ENCODE peak calls at places on chromosomes 2 and 18, in nine cellular contexts. C, K, V, A, O, Y, S, X and M are unnamed samples.

GRCh38 chr18:39313992-39314391 is 1748.4 kb upstream of the CELF4 start:
- DNase-seq in K (no peak), Y (no peak), V (no peak), C (no peak), S (no peak), O (no peak), X (no peak), A (no peak), M (no peak)

GRCh38 chr2:68452168-68452890 is 14.8 kb downstream of the FBXO48 start:
- DNase-seq in V (no peak), S (no peak), A (no peak), Y (no peak), O (no peak), X (no peak), C (no peak), K (no peak), M (no peak)

GRCh38 chr2:36087344-36087743 is 268.2 kb upstream of the CRIM1 start:
- DNase-seq in S (no peak), C (no peak), A (no peak), Y (no peak), K (no peak), X (no peak), O (no peak), V (no peak), M (no peak)

GRCh38 chr2:162706770-162707169 is 131.8 kb downstream of the KCNH7 start:
- DNase-seq in C (no peak), V (no peak), X (no peak), O (no peak), S (no peak), Y (no peak), A (no peak), K (no peak), M (no peak)

GRCh38 chr2:100142393-100142792 is at the start of gene AFF3:
- DNase-seq in A (no peak), Y (no peak), K (no peak), S (no peak), O (no peak), V (no peak), C (peak; percentile 94), X (peak; percentile 13), M (no peak)

GRCh38 chr2:71256421-71256820 is 29.5 kb upstream of the PAIP2B start:
- DNase-seq in A (no peak), C (no peak), K (no peak), V (no peak), S (no peak), Y (no peak), O (no peak), X (no peak), M (no peak)

GRCh38 chr2:10947005-10947440 is 35.3 kb downstream of the KCNF1 start:
- DNase-seq in K (no peak), X (no peak), O (peak; percentile 28), V (no peak), A (peak; percentile 37), C (no peak), Y (no peak), S (peak; percentile 64), M (no peak)

GRCh38 chr2:85095094-85095493 is 38.1 kb upstream of the TCF7L1 start:
- DNase-seq in V (no peak), X (no peak), A (no peak), C (no peak), S (peak; percentile 48), K (no peak), O (no peak), Y (no peak), M (no peak)

GRCh38 chr2:157287160-157287559 is 29.7 kb downstream of the GALNT5 start:
- DNase-seq in K (no peak), C (no peak), A (no peak), V (no peak), S (no peak), O (no peak), Y (no peak), X (no peak), M (no peak)

GRCh38 chr2:207240649-207241048 is 74.9 kb upstream of the KLF7 start:
- DNase-seq in O (no peak), K (no peak), Y (no peak), A (no peak), S (no peak), V (no peak), X (no peak), C (peak; percentile 35), M (no peak)

GRCh38 chr2:196586511-196586991 is 53.0 kb upstream of the CCDC150 start:
- DNase-seq in O (peak; percentile 91), Y (no peak), K (no peak), C (no peak), S (peak; percentile 89), X (no peak), A (peak; percentile 42), V (no peak), M (no peak)

GRCh38 chr18:74286106-74286856 is 5.5 kb downstream of the CYB5A start:
- DNase-seq in S (peak; percentile 23), C (no peak), O (no peak), Y (no peak), X (no peak), K (no peak), V (no peak), A (no peak), M (no peak)

GRCh38 chr2:84939426-84940087 is 31.4 kb upstream of the KCMF1 start:
- DNase-seq in O (no peak), V (no peak), C (peak; percentile 100), A (no peak), X (peak; percentile 66), S (no peak), K (no peak), Y (peak; percentile 62), M (no peak)

GRCh38 chr2:226183550-226183949 is 616.1 kb downstream of the IRS1 start:
- DNase-seq in X (no peak), S (no peak), K (no peak), Y (no peak), C (no peak), V (no peak), A (no peak), O (no peak), M (no peak)

GRCh38 chr2:5818947-5819346 is 126.8 kb downstream of the SOX11 start:
- DNase-seq in A (no peak), O (no peak), Y (no peak), S (no peak), C (no peak), K (no peak), X (no peak), V (no peak), M (no peak)

GRCh38 chr18:22503803-22504202 is 86.1 kb upstream of the CTAGE1 start:
- DNase-seq in X (no peak), A (no peak), S (peak; percentile 87), Y (no peak), K (no peak), C (no peak), O (no peak), V (no peak), M (no peak)

GRCh38 chr2:27638709-27639108 is 9.9 kb downstream of the GPN1 start:
- DNase-seq in C (no peak), V (no peak), Y (no peak), A (no peak), X (no peak), K (no peak), S (peak; percentile 93), O (peak; percentile 91), M (no peak)

GRCh38 chr2:187263675-187264580 is 184.1 kb downstream of the CALCRL start:
- DNase-seq in C (no peak), Y (no peak), O (no peak), K (no peak), X (no peak), S (no peak), V (no peak), A (no peak), M (no peak)

GRCh38 chr2:158011055-158011771 is 90.5 kb upstream of the UPP2 start:
- DNase-seq in Y (no peak), O (no peak), A (peak; percentile 79), S (no peak), C (peak; percentile 6), V (peak; percentile 33), X (no peak), K (no peak), M (no peak)

GRCh38 chr2:136247204-136247990 is 129.4 kb upstream of the CXCR4 start:
- DNase-seq in X (no peak), A (no peak), O (peak; percentile 19), S (peak; percentile 75), Y (no peak), K (no peak), V (no peak), C (no peak), M (no peak)

GRCh38 chr2:71455741-71456569 is 2.6 kb downstream of the DYSF start:
- DNase-seq in V (peak; percentile 72), A (no peak), X (no peak), S (no peak), C (no peak), O (peak; percentile 19), Y (no peak), K (no peak), M (no peak)

GRCh38 chr2:191165190-191165643 is 14.4 kb upstream of the STAT4 start:
- DNase-seq in X (no peak), Y (no peak), S (peak; percentile 77), V (peak; percentile 16), A (peak; percentile 52), O (peak; percentile 79), C (peak; percentile 55), K (no peak), M (peak; percentile 54)

GRCh38 chr2:55460562-55460961 is 40.9 kb upstream of the CCDC88A start:
- DNase-seq in V (no peak), S (peak; percentile 44), A (peak; percentile 20), X (no peak), C (peak; percentile 5), K (no peak), O (no peak), Y (no peak), M (no peak)

GRCh38 chr2:69298261-69298660 is 88.8 kb downstream of the GFPT1 start:
- DNase-seq in A (peak; percentile 72), K (no peak), X (no peak), O (peak; percentile 94), V (no peak), C (no peak), S (peak; percentile 98), Y (no peak), M (peak; percentile 63)

GRCh38 chr18:500556-501405 is at the start of gene COLEC12:
- DNase-seq in Y (no peak), S (peak; percentile 61), O (peak; percentile 21), K (no peak), A (no peak), C (no peak), V (peak; percentile 93), X (no peak), M (no peak)

GRCh38 chr18:75691483-75691882 is 264.0 kb upstream of the SMIM21 start:
- DNase-seq in S (no peak), X (no peak), C (no peak), K (no peak), Y (no peak), V (peak; percentile 56), A (no peak), O (no peak), M (no peak)

GRCh38 chr2:28652217-28652616 is 99.4 kb upstream of the PPP1CB start:
- DNase-seq in C (no peak), O (peak; percentile 46), A (no peak), Y (no peak), S (peak; percentile 26), V (no peak), K (no peak), X (no peak), M (no peak)

GRCh38 chr2:24350826-24351626 is 9.3 kb downstream of the ITSN2 start:
- DNase-seq in A (no peak), X (no peak), K (no peak), V (no peak), S (no peak), O (no peak), Y (no peak), C (no peak), M (no peak)

GRCh38 chr2:43082111-43082877 is 144.1 kb downstream of the ZFP36L2 start:
- DNase-seq in K (no peak), A (peak; percentile 73), X (no peak), Y (no peak), O (peak; percentile 76), C (no peak), V (peak; percentile 44), S (peak; percentile 78), M (no peak)

GRCh38 chr18:35481960-35482366 is 15.8 kb downstream of the INO80C start:
- DNase-seq in A (no peak), X (no peak), V (no peak), Y (no peak), O (no peak), K (no peak), C (no peak), S (no peak), M (no peak)

GRCh38 chr2:222575618-222576017 is 80.3 kb downstream of the FARSB start:
- DNase-seq in A (no peak), V (no peak), C (no peak), Y (no peak), X (no peak), S (no peak), O (no peak), K (no peak), M (no peak)